ENCODE peak calls at places on chromosome 22, in seven cellular contexts. U is neural progenitor cell, H is endothelial cell, G is AG09319, T is HCT116, A is cardiac fibroblast, C is choroid plexus epithelial cell. F is an unnamed sample.
A peak's percentile ranks its signal among the peaks of the same experiment; 100 is the strongest.

GRCh38 chr22:40224702-40225101 is 47.0 kb downstream of the TNRC6B start:
- DNase-seq in G (no peak), T (no peak), H (no peak), A (no peak), C (no peak), U (no peak), F (no peak)

GRCh38 chr22:23529166-23530103 is 50.7 kb downstream of the IGLL1 start:
- DNase-seq in A (no peak), H (no peak), C (no peak), U (no peak), G (no peak), T (no peak), F (no peak)

GRCh38 chr22:35191412-35191811 is 65.9 kb upstream of the HMGXB4 start:
- DNase-seq in H (no peak), G (no peak), A (peak; percentile 17), C (no peak), T (peak; percentile 12), U (no peak), F (no peak)

GRCh38 chr22:43007519-43008102 is 7.3 kb downstream of the PACSIN2 start:
- DNase-seq in A (no peak), C (peak; percentile 67), H (no peak), U (no peak), T (no peak), G (no peak), F (no peak)

GRCh38 chr22:46582281-46582811 is 37.8 kb upstream of the GRAMD4 start:
- DNase-seq in C (no peak), H (no peak), A (no peak), G (no peak), T (no peak), U (no peak), F (no peak)

GRCh38 chr22:49547751-49548239 is 279.9 kb downstream of the BRD1 start:
- DNase-seq in G (no peak), A (no peak), U (no peak), T (no peak), H (no peak), C (no peak), F (peak; percentile 10)

GRCh38 chr22:35742342-35743100 is 24.8 kb downstream of the APOL5 start:
- DNase-seq in H (no peak), G (no peak), C (peak; percentile 82), U (no peak), T (peak; percentile 73), A (peak; percentile 80), F (no peak)

GRCh38 chr22:17707526-17707925 is 66.7 kb downstream of the BID start:
- DNase-seq in H (no peak), U (no peak), C (peak; percentile 64), G (no peak), A (peak; percentile 44), T (no peak), F (no peak)

GRCh38 chr22:37567991-37568390 is 7.7 kb downstream of the CDC42EP1 start:
- DNase-seq in T (no peak), G (no peak), U (no peak), C (no peak), H (no peak), A (no peak), F (no peak)

GRCh38 chr22:37565830-37566229 is 5.5 kb downstream of the CDC42EP1 start:
- DNase-seq in A (no peak), U (no peak), T (no peak), H (no peak), C (no peak), G (no peak), F (no peak)

GRCh38 chr22:37568448-37569008 is 8.2 kb downstream of the CDC42EP1 start:
- DNase-seq in G (no peak), U (no peak), H (no peak), A (no peak), T (no peak), C (no peak), F (no peak)

GRCh38 chr22:37566903-37567798 is 6.9 kb downstream of the CDC42EP1 start:
- DNase-seq in G (no peak), H (peak; percentile 86), U (peak; percentile 88), A (peak; percentile 67), C (peak; percentile 72), T (peak; percentile 84), F (peak; percentile 96)

DNA sequence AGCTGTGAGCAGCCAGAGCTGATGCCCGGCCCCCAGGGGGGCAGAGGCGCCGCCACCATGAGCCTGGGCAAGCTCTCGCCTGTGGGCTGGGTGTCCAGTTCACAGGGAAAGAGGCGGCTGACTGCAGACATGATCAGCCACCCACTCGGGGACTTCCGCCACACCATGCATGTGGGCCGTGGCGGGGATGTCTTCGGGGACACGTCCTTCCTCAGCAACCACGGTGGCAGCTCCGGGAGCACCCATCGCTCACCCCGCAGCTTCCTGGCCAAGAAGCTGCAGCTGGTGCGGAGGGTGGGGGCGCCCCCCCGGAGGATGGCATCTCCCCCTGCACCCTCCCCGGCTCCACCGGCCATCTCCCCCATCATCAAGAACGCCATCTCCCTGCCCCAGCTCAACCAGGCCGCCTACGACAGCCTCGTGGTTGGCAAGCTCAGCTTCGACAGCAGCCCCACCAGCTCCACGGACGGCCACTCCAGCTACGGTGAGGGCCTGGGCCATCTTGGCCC is 6.1 kb downstream of the CDC42EP1 start:
- DNase-seq in C (no peak), G (no peak), U (no peak), A (no peak), H (no peak), T (no peak), F (no peak)
- TF ChIP-seq CTCF in C (no peak), G (no peak), U (no peak), A (no peak), H (no peak), T (no peak), F (no peak)

DNA sequence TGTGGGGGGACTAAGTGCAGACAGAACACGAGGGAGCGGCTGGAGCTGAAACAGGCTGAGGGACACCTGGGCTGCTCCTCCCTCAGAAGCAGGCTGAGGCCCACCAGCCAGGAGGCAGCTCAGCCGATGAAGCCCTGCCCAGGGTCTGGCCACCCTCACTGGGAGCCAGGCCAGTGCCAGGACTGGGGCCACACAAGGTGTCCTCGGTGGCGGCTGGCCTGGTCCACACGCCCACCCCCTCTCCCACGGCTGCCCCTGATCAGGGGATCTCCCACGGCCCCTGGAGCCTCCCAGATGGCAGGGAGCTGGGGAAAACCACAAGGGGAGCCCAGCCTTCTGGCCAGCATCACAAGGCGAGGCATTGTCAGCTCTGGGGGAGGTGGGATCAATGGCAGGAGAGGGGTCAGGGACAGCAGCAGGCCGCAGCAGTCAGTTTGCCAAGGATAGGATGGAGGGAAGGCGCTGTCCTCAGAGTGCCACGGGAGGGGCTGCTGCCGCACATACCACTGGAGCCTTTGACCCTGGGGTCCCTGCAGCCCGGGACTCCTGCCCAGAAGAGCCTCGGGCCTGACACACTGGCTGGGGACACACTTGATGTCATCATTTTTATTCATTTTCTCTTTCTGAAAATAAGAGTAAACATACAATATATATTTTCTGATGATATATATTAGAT is 11.7 kb upstream of the RASL10A start:
- DNase-seq in H (no peak), C (no peak), T (no peak), U (no peak), G (no peak), A (no peak), F (no peak)
- TF ChIP-seq CTCF in H (no peak), C (no peak), T (no peak), U (no peak), G (no peak), A (no peak), F (no peak)

GRCh38 chr22:28736296-28737155 is 5.1 kb downstream of the CHEK2 start:
- DNase-seq in A (no peak), C (no peak), G (no peak), U (peak; percentile 58), H (no peak), T (no peak), F (no peak)

GRCh38 chr22:28743852-28744251 is 2.0 kb downstream of the HSCB start:
- DNase-seq in G (no peak), U (no peak), C (no peak), H (no peak), T (no peak), A (no peak), F (no peak)

GRCh38 chr22:28742562-28742962 is 723 bp downstream of the HSCB start:
- DNase-seq in H (no peak), T (no peak), A (no peak), U (no peak), C (no peak), G (no peak), F (no peak)

GRCh38 chr22:28741200-28741757 is 341 bp downstream of the CHEK2 start:
- DNase-seq in H (no peak), T (no peak), U (peak; percentile 22), C (no peak), A (no peak), G (no peak), F (no peak)

DNA sequence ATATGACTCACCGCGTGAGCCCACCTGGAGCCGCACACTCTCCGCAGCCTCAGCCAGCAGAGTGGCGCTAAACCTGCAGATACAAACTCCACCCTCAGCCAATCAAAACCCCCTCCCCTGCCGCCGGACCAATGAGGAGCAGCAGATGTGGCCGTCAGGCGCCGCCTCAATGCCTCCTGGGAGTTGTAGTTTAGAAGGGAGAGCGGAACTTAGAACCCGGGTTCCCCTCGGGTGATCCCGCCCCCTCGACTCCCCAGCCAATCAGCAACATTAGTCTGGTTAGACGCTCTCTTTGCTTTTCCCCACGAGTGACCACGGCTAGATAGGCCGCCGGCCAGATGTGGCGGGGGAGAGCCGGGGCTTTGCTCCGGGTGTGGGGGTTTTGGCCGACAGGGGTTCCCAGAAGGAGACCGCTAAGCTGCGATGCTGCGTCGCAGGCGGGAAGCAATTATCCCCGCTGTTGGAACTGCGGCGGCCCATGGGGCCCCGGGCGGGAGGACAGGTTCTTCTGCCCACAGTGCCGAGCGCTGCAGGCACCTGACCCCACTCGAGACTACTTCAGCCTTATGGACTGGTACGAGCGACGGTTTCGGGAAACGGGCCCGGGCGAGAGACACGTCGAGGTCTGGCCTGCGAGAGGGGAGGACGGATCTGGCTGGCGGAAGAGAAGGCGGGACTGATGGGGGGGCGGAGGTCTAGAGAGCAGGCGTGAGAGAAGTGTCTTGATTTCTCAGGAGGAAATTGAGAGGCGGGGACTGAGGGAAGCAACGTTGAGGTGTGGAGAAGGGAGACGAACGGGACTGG is at the start of the genes CHEK2 and HSCB:
- DNase-seq in C (peak; percentile 99), G (peak; percentile 96), T (peak; percentile 97), U (peak; percentile 99), A (peak; percentile 99), H (peak; percentile 93), F (peak; percentile 98)
- TF ChIP-seq CTCF in C (no peak), G (no peak), T (no peak), U (peak; percentile 40), A (no peak), H (no peak), F (no peak)

GRCh38 chr22:25060522-25061071 is 108.1 kb downstream of the KIAA1671 start:
- DNase-seq in A (no peak), C (peak; percentile 27), T (no peak), H (no peak), U (no peak), G (no peak), F (no peak)
- TF ChIP-seq CTCF in A (no peak), C (peak; percentile 54), T (peak; percentile 2), H (peak; percentile 11), U (peak; percentile 39), G (no peak), F (peak; percentile 28)

DNA sequence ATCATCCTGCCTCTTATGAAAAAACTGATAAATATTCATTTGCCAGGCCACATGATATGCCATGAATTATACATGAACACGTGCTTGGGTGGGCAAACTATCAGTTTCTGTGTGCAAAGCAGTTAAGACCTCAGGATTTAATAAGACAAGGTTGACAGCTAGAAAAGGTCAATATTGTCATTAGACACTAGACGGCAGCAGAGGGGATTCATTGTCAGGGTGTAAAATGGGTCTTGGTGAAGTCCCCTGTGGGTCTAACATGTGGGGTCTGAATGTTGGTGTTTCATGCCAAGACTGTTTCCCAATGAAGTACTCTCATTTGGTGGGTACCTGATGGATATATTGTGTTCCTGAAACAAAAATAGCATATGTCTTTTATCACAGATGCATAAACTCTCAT is 111.9 kb downstream of the MYO18B start:
- DNase-seq in G (no peak), A (no peak), T (peak; percentile 6), H (no peak), C (peak; percentile 1), U (peak; percentile 13), F (no peak)
- TF ChIP-seq CTCF in G (no peak), A (no peak), T (no peak), H (no peak), C (no peak), U (peak; percentile 47), F (peak; percentile 52)